ENCODE peak calls at places on chromosomes 4 and X, in nine cellular contexts. P is esophagus squamous epithelium; J is suprapubic skin; V is cardiac muscle cell; Z is CD8-positive, alpha-beta memory T cell; L is adrenal gland; O is ovary; R is GM23248; S is WERI-Rb-1. Y is an unnamed sample.

GRCh38 chr4:78669453-78669852 is 106.7 kb upstream of the BMP2K start:
- DNase-seq in P (no peak), J (no peak), V (no peak), Z (no peak), L (no peak), O (no peak), R (no peak), S (no peak), Y (no peak)

GRCh38 chr4:71366776-71367175 is 28.0 kb downstream of the SLC4A4 start:
- DNase-seq in P (no peak), J (no peak), V (no peak), Z (no peak), L (no peak), O (no peak), R (no peak), S (peak; percentile 19), Y (no peak)

GRCh38 chr4:40070387-40070786 is 13.7 kb downstream of the N4BP2 start:
- DNase-seq in P (no peak), J (no peak), V (no peak), Z (no peak), L (no peak), O (no peak), R (no peak), S (no peak), Y (no peak)

GRCh38 chr4:64539234-64539849 is 130.1 kb upstream of the TECRL start:
- DNase-seq in P (no peak), J (no peak), V (peak; percentile 75), Z (no peak), L (peak; percentile 59), O (peak; percentile 55), R (peak; percentile 64), S (peak; percentile 67), Y (no peak)

GRCh38 chr4:67393699-67394281 is 151.5 kb downstream of the CENPC start:
- DNase-seq in P (no peak), J (no peak), V (peak; percentile 65), Z (peak; percentile 2), L (peak; percentile 23), O (no peak), R (peak; percentile 51), S (no peak), Y (no peak)

GRCh38 chrX:49838374-49838773 is 9.3 kb downstream of the PAGE4 start:
- DNase-seq in P (no peak), J (no peak), V (peak; percentile 24), Z (no peak), L (peak; percentile 29), O (no peak), R (peak; percentile 40), S (peak; percentile 13), Y (no peak)

GRCh38 chr4:76624271-76624681 is 189.2 kb downstream of the SHROOM3 start:
- DNase-seq in P (no peak), J (no peak), V (peak; percentile 92), Z (no peak), L (peak; percentile 85), O (peak; percentile 83), R (peak; percentile 96), S (no peak), Y (no peak)

GRCh38 chr4:75644095-75644494 is 13.8 kb upstream of the CDKL2 start:
- DNase-seq in P (no peak), J (no peak), V (no peak), Z (no peak), L (no peak), O (no peak), R (no peak), S (no peak), Y (no peak)

GRCh38 chrX:9339603-9340569 is 125.0 kb upstream of the TBL1X start:
- DNase-seq in P (no peak), J (peak; percentile 66), V (peak; percentile 50), Z (peak; percentile 47), L (peak; percentile 15), O (peak; percentile 55), R (peak; percentile 19), S (no peak), Y (no peak)

GRCh38 chrX:136295380-136295779 is 5.4 kb upstream of the ADGRG4 start:
- DNase-seq in P (no peak), J (no peak), V (no peak), Z (no peak), L (no peak), O (no peak), R (no peak), S (no peak), Y (no peak)

GRCh38 chr4:56977321-56978012 is at the start of gene NOA1:
- DNase-seq in P (peak; percentile 85), J (peak; percentile 99), V (peak; percentile 99), Z (peak; percentile 99), L (peak; percentile 97), O (peak; percentile 98), R (peak; percentile 99), S (peak; percentile 97), Y (peak; percentile 96)

GRCh38 chr4:2415881-2416563 is 2.4 kb downstream of the ZFYVE28 start:
- DNase-seq in P (no peak), J (no peak), V (no peak), Z (peak; percentile 10), L (no peak), O (no peak), R (no peak), S (no peak), Y (no peak)

GRCh38 chr4:41746440-41747229 is 1.9 kb downstream of the PHOX2B start:
- DNase-seq in P (no peak), J (no peak), V (no peak), Z (no peak), L (no peak), O (no peak), R (no peak), S (no peak), Y (no peak)

GRCh38 chrX:132041016-132041415 is 17.9 kb downstream of the STK26 start:
- DNase-seq in P (no peak), J (no peak), V (peak; percentile 46), Z (no peak), L (no peak), O (no peak), R (peak; percentile 21), S (no peak), Y (no peak)

GRCh38 chr4:83664071-83664470 is 128.2 kb downstream of the GPAT3 start:
- DNase-seq in P (no peak), J (no peak), V (no peak), Z (no peak), L (no peak), O (no peak), R (no peak), S (no peak), Y (no peak)

GRCh38 chr4:139560396-139561084 is 4.5 kb upstream of the SETD7 start:
- DNase-seq in P (no peak), J (no peak), V (no peak), Z (no peak), L (peak; percentile 63), O (no peak), R (no peak), S (peak; percentile 31), Y (no peak)

DNA sequence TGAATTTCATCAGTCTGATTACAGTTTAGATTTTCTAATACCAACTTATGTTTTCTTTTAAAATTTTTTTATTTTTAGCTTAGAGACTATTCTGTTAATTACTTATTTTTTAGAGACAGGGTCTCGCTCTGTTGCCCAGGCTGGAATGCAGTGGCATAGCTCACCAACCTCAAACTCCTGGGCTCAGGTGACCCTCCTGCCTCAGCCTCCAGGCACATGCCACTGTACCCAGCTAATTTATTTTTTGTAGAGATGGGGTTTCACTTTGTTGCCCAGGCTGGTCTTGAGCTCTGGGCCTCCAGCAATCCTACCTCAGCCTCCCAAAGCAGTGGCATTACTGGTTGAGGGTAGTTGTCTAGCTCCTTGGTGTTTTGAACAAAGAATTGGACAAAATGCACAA is 102.0 kb downstream of the KLHL8 start:
- DNase-seq in P (no peak), J (no peak), V (no peak), Z (no peak), L (no peak), O (no peak), R (no peak), S (no peak), Y (no peak)
- H3K27ac ChIP-seq in P (no peak overlapping the region), J (no peak overlapping the region), V (peak overlapping the region; percentile 25), Z (no peak overlapping the region), L (no peak overlapping the region), O (no peak overlapping the region), R (no peak overlapping the region), S (no peak overlapping the region), Y (no peak overlapping the region)

DNA sequence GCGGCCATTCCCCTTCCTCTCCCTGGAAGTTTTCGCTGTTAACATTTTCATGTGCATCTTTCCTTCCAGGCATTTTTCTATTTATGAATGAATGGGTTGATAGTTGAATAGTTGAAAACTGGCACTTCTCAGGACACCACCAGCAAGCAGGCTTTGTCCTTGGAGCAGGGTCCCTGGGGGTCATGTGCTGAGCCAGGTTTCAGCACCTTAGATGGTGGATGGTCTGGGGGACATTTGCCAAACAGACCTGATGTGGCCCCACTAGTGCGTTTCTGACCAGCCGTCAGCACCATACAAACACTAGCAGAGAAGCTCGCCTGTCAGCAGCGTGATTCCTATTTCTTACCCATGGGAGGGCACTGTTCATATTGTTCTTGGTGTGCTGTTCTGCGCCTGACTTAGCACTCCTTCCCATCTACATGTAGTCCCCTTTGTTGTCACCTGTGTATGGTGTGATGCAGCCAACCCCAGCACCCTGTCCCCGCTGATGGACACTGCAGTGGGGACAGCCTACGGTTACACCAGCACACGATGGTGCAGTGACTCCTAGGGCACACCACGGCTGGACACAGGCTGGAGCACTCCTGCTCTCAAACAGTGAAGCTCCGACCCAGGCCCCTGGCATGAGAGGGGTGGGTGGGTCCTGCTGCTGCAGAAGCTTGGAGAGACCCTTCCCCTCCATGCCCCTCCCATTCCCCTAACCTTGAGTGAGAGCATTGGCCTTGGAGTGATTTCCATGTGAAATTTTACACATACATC is 27.2 kb upstream of the WFS1 start:
- DNase-seq in P (no peak), J (no peak), V (no peak), Z (no peak), L (no peak), O (no peak), R (no peak), S (no peak), Y (no peak)
- H3K27me3 ChIP-seq in P (peaks cover 7% of the 10 kb centered on the region), J (peaks cover 53% of the 10 kb centered on the region), V (no peaks in the 10 kb centered on the region), Z (peaks cover 21% of the 10 kb centered on the region), L (peaks cover 17% of the 10 kb centered on the region), O (no peaks in the 10 kb centered on the region), R (peaks cover 10% of the 10 kb centered on the region), S (no peaks in the 10 kb centered on the region), Y (peaks cover 37% of the 10 kb centered on the region)

DNA sequence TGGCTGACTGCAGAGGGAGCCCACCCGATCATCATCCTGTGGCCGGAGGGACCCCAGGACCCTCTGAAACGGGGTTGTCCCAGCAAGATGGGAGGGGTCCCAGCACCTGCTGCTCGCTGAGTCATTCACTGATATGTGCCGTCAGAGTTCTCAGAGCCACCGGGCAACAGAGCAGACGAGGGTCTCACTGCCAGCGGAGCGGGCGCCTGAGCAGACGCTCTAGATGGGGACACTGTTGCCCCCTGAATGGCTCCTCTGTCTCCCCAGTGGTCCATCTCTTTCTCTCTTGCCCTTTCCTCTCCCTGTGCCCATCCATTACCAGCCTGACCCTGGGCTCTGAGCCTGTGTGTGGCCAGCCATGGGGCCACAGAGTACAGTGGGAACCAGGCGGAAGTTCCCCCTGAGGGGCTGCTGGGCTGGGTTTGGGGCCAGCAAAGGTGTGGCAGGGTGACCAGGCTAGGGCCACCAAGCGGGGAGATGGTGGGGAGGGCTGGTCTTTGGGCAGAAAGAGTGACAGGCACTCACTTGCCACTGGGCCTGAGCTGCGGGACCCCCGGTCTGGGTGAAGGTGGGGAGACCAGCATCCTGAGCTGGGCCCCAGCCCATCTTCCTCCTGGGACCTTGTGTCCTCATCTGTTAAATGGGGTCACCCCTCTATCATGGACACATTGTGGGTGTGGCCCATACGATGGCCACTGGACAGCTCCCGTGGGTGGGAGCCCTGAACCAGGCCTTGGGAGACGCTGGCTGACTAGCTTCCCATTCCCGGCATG is 90.9 kb downstream of the HMX1 start:
- DNase-seq in P (no peak), J (no peak), V (no peak), Z (no peak), L (no peak), O (no peak), R (no peak), S (no peak), Y (no peak)
- H3K9me3 ChIP-seq in P (no peaks in the 10 kb centered on the region), J (no peaks in the 10 kb centered on the region), V (no peaks in the 10 kb centered on the region), Z (no peaks in the 10 kb centered on the region), L (no peaks in the 10 kb centered on the region), O (no peaks in the 10 kb centered on the region), R (no peaks in the 10 kb centered on the region), S (no peaks in the 10 kb centered on the region), Y (no peaks in the 10 kb centered on the region)

GRCh38 chrX:13123247-13123856 is 78.9 kb upstream of the FAM9C start:
- DNase-seq in P (no peak), J (no peak), V (no peak), Z (no peak), L (no peak), O (no peak), R (no peak), S (no peak), Y (no peak)
- H3K27ac ChIP-seq in P (peak overlapping the region; percentile 58), J (no peak overlapping the region), V (no peak overlapping the region), Z (peak overlapping the region; percentile 24), L (peak overlapping the region; percentile 70), O (no peak overlapping the region), R (peak overlapping the region; percentile 58), S (no peak overlapping the region), Y (peak overlapping the region; percentile 13)

Y was measured in CD4-positive, alpha-beta T cell.